ENCODE peak calls at places on chromosomes 11 and 22, in seven cellular contexts. B is GM12865; Q is NCI-H345; P is T-helper 9 cell; J is SK-MEL-5; G is CD4-positive, alpha-beta memory T cell; W is stimulated activated CD8-positive, alpha-beta memory T cell treated with anti-CD3 and anti-CD28 coated beads, Interleukin-7, amount 100 ng/mL, for 1 hour. C is an unnamed sample.

GRCh38 chr22:31776231-31776630 is 22.4 kb downstream of the DEPDC5 start:
- DNase-seq in B (no peak), Q (no peak), P (no peak), J (no peak), G (no peak), W (no peak), C (no peak)

GRCh38 chr11:19537803-19538453 is 174.7 kb upstream of the NAV2 start:
- DNase-seq in B (no peak), Q (no peak), P (no peak), J (no peak), G (no peak), W (no peak), C (no peak)

GRCh38 chr22:32967285-32968101 is 90.7 kb downstream of the SYN3 start:
- DNase-seq in B (no peak), Q (no peak), P (no peak), J (no peak), G (no peak), W (no peak), C (no peak)

GRCh38 chr22:37162221-37163095 is 12.7 kb upstream of the IL2RB start:
- DNase-seq in B (peak), Q (no peak), P (peak), J (no peak), G (peak), W (no peak), C (no peak)

GRCh38 chr22:43723816-43724215 is 88.3 kb downstream of the EFCAB6 start:
- DNase-seq in B (no peak), Q (no peak), P (no peak), J (no peak), G (no peak), W (no peak), C (no peak)

GRCh38 chr11:34614334-34615113 is 6.4 kb upstream of the EHF start:
- DNase-seq in B (peak), Q (no peak), P (no peak), J (no peak), G (no peak), W (no peak), C (no peak)

GRCh38 chr11:75778962-75779361 is 10.4 kb downstream of the DGAT2 start:
- DNase-seq in B (no peak), Q (no peak), P (no peak), J (no peak), G (no peak), W (no peak), C (no peak)

GRCh38 chr11:2220173-2220771 is 48.7 kb upstream of the TH start:
- DNase-seq in B (no peak), Q (no peak), P (no peak), J (no peak), G (no peak), W (no peak), C (no peak)

GRCh38 chr11:133104014-133104753 is 428.1 kb downstream of the OPCML start:
- DNase-seq in B (no peak), Q (no peak), P (no peak), J (no peak), G (no peak), W (no peak), C (no peak)

C was measured in cerebellar nuclear complex.